ENCODE peak calls at places on chromosomes 3 and 15, in seven cellular contexts. X, I, N, O, B, H and D are unnamed samples.

GRCh38 chr3:42148982-42149432 is 57.9 kb downstream of the TRAK1 start:
- DNase-seq in B (peak), I (no peak), N (no peak), H (no peak), O (peak), X (no peak), D (no peak)

GRCh38 chr3:39569095-39569494 is 101.6 kb downstream of the MOBP start:
- DNase-seq in N (no peak), X (no peak), I (no peak), O (no peak), H (no peak), B (no peak), D (no peak)

GRCh38 chr15:47887181-47887580 is 169.9 kb downstream of the SEMA6D start:
- DNase-seq in N (no peak), I (no peak), O (no peak), B (no peak), X (no peak), H (no peak), D (no peak)

GRCh38 chr3:157360044-157360443 is 76.6 kb upstream of the PTX3 start:
- DNase-seq in X (no peak), H (peak), I (no peak), N (no peak), B (no peak), O (peak), D (no peak)

GRCh38 chr15:73841756-73842590 is 31.4 kb upstream of the TBC1D21 start:
- DNase-seq in O (no peak), X (peak), B (peak), I (no peak), H (no peak), N (no peak), D (peak)

GRCh38 chr3:115683305-115683704 is 60.0 kb downstream of the GAP43 start:
- DNase-seq in I (no peak), H (no peak), X (no peak), O (no peak), B (no peak), N (no peak), D (no peak)

GRCh38 chr3:49966233-49966942 is 26.4 kb downstream of the RBM6 start:
- DNase-seq in I (no peak), N (no peak), O (no peak), B (no peak), X (no peak), H (no peak), D (no peak)

GRCh38 chr15:93088200-93088980 is 621 bp downstream of the RGMA start:
- DNase-seq in I (no peak), X (no peak), B (peak), H (peak), N (peak), O (no peak), D (no peak)

GRCh38 chr3:154151969-154152368 is 30.8 kb downstream of the ARHGEF26 start:
- DNase-seq in N (no peak), I (no peak), H (no peak), B (no peak), O (peak), X (no peak), D (no peak)

GRCh38 chr15:74365619-74366445 is 1.6 kb downstream of the CYP11A1 start:
- DNase-seq in N (no peak), H (no peak), I (no peak), X (no peak), O (peak), B (peak), D (no peak)

GRCh38 chr3:8629151-8630021 is 15.2 kb downstream of the SSUH2 start:
- DNase-seq in H (peak), I (no peak), N (peak), B (no peak), X (peak), O (peak), D (peak)

GRCh38 chr3:151971814-151972579 is 98.6 kb downstream of the SUCNR1 start:
- DNase-seq in I (no peak), H (no peak), B (peak), N (no peak), O (peak), X (no peak), D (no peak)

GRCh38 chr3:187942658-187943241 is 197.5 kb upstream of the BCL6 start:
- DNase-seq in H (no peak), I (no peak), O (no peak), B (no peak), N (no peak), X (peak), D (no peak)

DNA sequence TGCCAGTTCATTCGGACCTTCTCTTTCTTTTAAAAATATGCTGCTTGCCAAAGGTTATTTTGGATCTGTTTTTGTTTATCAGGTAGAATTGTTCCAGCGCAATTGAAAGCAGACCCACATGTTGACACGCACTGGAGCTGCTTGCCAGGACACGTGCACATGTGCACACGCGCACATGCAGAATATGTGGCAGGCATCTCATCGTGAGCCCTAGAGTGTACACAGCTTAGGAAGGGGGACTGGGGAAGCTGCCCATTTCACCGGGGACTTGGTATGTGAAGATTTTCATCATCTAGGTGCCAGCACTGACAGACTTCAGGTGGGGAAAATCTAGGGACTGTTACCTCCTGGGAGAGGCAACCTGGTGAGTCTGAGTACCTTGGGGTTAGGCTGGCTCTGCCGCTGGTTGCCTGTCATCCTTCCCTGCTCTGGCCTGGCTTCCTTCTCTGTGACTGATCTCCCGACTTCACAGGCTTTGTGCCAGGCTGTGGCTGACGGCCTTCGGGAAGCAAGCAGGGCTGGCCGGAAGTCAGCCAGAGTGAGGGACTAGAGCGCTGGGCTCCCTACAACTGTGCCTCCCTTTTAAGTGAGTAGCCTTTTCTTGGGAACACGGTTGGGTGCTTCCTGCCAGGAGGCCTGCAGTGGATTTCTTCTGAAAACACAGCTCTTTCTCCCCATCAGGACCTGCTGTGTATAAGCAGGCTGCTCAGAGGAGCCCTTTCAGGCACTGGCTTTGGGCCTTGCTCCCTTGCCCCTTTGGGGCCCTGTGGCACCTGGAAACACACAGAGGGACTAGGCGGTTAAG is 129.3 kb downstream of the EEFSEC start:
- DNase-seq in X (no peak), I (no peak), B (peak), H (no peak), N (peak), O (peak), D (no peak)
- H3K27ac ChIP-seq in X (peak), I (peak), B (peak), H (no peak), N (no peak), O (no peak), D (no peak)

DNA sequence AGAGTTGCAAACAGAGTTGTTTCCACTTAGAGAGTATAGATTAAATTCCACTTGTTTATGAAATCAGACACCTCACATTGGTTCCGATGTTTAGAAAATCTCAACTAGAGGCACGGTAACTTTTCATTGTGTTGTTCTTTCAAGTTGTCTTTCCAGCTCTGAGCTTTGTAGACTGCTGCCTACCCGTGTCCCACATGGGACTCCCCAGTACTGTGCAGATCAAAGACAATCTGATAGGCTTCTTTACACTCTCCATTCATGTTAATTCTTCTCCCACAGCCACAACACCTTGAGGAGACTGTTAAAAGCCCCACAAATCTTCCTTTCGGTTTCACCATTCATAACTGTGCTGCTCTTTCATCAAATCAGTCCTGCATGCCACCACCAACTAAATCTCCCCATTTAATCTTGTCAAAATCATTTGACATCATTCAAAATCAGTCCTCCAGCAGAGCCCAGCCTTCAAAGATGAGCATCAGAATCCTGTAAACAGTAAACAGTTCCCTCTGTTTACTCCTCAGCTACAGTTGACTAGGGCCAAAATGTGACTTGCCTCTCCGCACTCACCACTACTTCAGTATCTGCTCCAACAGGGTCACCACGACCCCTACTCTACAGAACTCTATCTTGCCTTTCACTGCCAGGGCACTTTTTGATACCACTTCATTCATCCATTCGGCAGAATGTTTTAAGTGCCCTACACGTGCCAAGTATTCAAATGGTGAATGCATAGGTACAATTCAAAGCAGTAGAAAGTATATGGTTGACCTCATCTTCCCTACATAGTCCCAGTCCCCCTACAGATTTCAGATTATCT is 8.3 kb downstream of the ANXA2 start:
- DNase-seq in H (no peak), X (no peak), I (no peak), O (no peak), B (no peak), N (no peak), D (no peak)
- H3K4me3 ChIP-seq in H (peak), X (peak), I (no peak), O (no peak), B (no peak), N (no peak), D (no peak)

DNA sequence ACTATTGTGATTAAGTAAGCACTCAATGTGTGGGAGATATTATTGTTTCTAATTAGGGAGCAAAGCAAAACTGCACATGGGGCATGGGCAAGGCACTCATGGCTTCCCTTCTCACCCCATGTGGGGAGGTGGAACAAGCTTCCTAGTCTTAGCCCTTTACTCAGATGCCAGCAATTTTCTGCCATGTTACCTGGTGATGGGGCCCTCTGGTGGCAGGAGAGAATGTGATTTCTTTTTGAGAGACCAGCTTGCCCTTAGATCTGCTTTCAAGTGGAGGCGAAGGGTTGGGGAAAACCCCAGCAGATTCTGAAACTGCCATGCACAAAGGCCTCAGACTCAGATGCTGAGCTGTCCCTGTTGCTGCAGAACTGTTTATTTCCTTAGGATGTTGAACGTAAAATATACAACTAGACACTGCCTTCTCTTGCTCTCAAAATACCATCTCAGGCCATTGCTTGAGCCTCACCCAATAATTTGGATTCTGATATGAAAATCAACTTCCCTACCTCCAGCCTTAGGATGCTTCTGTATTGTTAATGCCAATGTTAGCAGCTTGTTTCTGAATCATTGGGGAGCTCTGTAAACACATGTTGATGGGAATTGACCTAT is 130.2 kb upstream of the TPRG1 start:
- DNase-seq in H (peak), B (peak), X (peak), N (no peak), I (peak), O (peak), D (no peak)
- TF ChIP-seq CTCF in H (peak), B (peak), X (peak), N (peak), I (peak), O (peak), D (peak)

GRCh38 chr3:123076496-123077418 is 9.9 kb downstream of the PDIA5 start:
- DNase-seq in X (no peak), H (no peak), O (no peak), I (no peak), N (no peak), B (no peak), D (no peak)
- H3K27ac ChIP-seq in X (peak), H (no peak), O (no peak), I (peak), N (no peak), B (no peak), D (no peak)

DNA sequence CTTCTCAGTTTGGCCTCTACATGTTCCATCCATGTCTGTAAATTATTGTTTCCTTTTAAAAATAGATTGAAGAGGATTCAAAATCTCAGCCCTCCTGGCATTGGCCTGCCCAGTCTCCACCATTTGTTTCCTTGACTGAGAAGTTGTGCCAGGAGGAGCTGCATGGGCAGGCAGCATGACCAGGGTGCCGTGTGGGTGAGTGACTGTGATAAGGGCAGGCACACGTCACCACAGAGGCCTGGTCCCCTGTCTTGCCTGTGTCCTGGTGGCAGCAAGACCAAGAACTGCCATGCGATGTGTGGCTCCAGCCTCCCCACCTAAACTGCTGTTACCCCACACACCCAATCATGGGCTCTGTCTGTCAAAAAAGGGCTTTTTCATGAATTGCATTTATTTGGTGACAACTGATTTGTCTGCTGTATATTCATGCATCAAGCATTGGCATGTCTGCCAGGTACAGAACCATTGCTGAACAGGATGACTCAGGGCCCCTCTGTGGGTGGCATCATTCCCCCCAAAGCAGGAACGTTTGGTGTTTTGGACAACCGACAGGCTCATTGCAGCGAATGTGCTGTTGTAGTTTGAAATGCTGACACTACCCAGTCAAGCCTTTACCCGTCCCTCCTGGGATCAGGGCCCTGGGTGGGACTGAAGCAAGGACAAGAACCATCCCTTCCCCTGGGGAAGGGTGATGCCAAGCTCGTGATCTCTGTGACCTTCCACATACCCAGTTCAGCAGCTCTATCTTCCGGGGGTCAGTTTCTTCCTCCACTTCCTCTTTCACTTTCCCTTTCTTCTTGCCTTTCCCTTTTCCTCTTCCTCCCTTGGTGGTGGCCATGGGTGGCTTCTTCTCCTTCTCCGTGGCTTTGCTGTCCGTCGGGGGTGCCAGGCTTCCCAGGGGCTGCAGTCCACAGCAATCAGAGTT is 51.6 kb downstream of the TRPM1 start:
- DNase-seq in H (no peak), B (no peak), O (no peak), I (no peak), X (no peak), N (no peak), D (no peak)
- H3K4me3 ChIP-seq in H (no peak), B (no peak), O (no peak), I (no peak), X (no peak), N (no peak), D (no peak)

GRCh38 chr3:122679467-122680291 is 960 bp upstream of the PARP14 start:
- DNase-seq in H (peak), I (no peak), B (peak), X (peak), N (peak), O (peak), D (no peak)
- TF ChIP-seq CTCF in H (no peak), I (no peak), B (no peak), X (no peak), N (no peak), O (no peak), D (peak)

DNA sequence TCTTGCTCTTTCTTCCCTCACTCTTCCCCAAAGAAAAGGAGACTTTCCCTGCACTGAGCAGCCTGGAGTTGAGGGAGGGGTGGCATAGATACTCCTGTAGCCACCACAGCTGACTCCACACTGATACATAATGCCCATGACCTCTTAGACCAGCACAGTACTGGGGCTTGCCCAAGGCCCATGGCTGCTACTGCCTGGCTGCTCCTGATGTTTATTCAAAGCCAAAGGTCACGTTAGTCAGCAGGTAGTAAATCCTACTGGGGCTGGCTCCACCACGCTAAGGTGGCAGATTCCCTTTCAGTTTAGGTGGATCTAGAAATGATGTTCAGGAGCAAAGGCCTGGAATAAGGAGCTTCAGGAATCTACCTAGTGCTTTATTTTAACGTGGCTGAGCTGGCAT is 212.7 kb downstream of the C3orf38 start:
- DNase-seq in I (no peak), B (no peak), O (no peak), X (peak), H (no peak), N (no peak), D (no peak)
- H3K27ac ChIP-seq in I (no peak), B (no peak), O (no peak), X (no peak), H (no peak), N (no peak), D (no peak)

GRCh38 chr3:120470870-120471269 is 20.1 kb upstream of the FSTL1 start:
- DNase-seq in I (no peak), O (no peak), H (no peak), N (no peak), B (no peak), X (no peak), D (no peak)
- H3K4me3 ChIP-seq in I (no peak), O (no peak), H (no peak), N (no peak), B (no peak), X (no peak), D (no peak)

DNA sequence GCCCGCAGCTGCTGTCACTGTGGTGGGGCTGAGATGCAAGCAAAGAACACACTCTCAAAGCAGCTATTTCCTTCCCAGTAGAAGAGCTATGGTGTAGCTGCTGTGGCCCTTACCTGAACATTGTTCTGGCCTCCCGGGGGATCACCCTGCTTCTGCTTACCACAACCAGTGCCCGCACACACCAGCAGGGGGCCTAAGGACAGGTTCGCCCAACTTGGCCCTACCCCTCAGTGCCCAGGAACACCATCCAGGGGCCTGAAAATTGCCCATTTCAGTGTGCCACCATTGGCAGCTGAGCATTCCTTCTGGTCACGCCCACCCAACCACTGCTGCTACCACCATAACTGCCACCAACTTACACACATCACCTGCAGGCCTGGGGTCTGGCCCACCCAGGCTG is 113.0 kb downstream of the TP63 start:
- DNase-seq in I (no peak), H (no peak), B (peak), N (no peak), O (no peak), X (no peak), D (no peak)
- TF ChIP-seq CTCF in I (no peak), H (no peak), B (peak), N (no peak), O (no peak), X (no peak), D (no peak)

DNA sequence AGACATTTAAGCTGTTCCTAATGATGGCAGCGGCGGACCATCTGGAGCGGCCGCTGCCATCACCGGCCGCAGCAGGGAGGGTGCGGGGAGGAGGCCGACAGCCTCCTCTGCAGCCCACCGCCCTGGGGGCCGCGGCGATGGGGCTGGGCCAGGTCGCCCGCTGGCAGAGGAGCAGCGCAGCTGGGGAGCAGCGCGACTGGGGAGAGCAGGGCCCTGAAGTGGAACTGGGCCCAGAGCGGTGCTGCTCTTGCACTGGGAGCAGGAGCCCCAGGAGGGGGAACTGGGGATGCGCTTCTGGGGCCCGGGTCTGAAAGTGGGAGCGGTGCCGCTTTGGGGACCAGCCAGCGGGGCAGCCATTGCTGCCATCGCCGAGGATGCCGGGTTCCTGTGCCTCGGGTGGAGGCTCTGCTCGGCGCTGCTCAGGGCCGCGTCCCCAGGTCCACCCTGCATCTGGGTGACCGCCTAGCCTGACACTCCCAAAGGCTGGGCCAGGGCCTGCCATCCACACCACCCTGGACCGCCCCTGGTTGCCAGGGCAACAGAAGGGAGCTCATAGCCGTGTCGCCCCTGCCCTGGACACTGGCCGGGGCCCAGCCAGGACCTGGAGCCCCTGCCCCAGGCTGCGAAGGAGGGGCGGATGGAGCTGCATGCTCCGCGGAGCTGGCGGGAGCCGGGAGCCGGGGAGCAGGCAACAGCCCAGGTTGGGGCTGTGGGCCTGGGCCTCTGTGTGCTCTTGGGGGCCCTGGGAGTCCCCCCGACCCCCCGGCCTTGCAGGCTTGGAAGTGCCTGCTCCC is 15.5 kb upstream of the PLA2G4E start:
- DNase-seq in H (no peak), X (no peak), I (no peak), N (no peak), O (no peak), B (peak), D (no peak)
- H3K27ac ChIP-seq in H (no peak), X (no peak), I (peak), N (no peak), O (no peak), B (no peak), D (peak)